ENCODE peak calls at places on chromosome 21, in ten cellular contexts. One of them, this sample, is unnamed.

GRCh38 chr21:26091480-26092018 is 79.0 kb downstream of the APP start:
- DNase-seq in NCI-H2029: no peak
- DNase-seq in MM.1S: no peak
- DNase-seq in amniotic stem cell: no peak
- DNase-seq in germinal center: no peak
- DNase-seq in AG08395: no peak
- DNase-seq in HS-27A: no peak
- DNase-seq in H4: no peak
- DNase-seq in mesothelial cell of epicardium: no peak
- DNase-seq in NCI-H774: no peak
- DNase-seq in this sample: no peak

GRCh38 chr21:25708467-25709065 is 26.1 kb downstream of the ATP5PF start:
- DNase-seq in H4: no peak
- DNase-seq in germinal center: peak
- DNase-seq in NCI-H2029: no peak
- DNase-seq in NCI-H774: peak
- DNase-seq in HS-27A: peak
- DNase-seq in MM.1S: peak
- DNase-seq in amniotic stem cell: peak
- DNase-seq in mesothelial cell of epicardium: no peak
- DNase-seq in AG08395: peak
- DNase-seq in this sample: peak

GRCh38 chr21:42468511-42469131 is 27.4 kb downstream of the RSPH1 start:
- DNase-seq in NCI-H2029: no peak
- DNase-seq in germinal center: no peak
- DNase-seq in MM.1S: no peak
- DNase-seq in HS-27A: no peak
- DNase-seq in mesothelial cell of epicardium: no peak
- DNase-seq in AG08395: no peak
- DNase-seq in NCI-H774: no peak
- DNase-seq in amniotic stem cell: no peak
- DNase-seq in H4: peak
- DNase-seq in this sample: peak

GRCh38 chr21:41948901-41949300 is 4.9 kb downstream of the C2CD2 start:
- DNase-seq in H4: no peak
- DNase-seq in MM.1S: no peak
- DNase-seq in AG08395: no peak
- DNase-seq in HS-27A: no peak
- DNase-seq in amniotic stem cell: no peak
- DNase-seq in NCI-H2029: no peak
- DNase-seq in mesothelial cell of epicardium: no peak
- DNase-seq in NCI-H774: no peak
- DNase-seq in germinal center: no peak
- DNase-seq in this sample: no peak

GRCh38 chr21:33975548-33976081 is 60.0 kb upstream of the ATP5PO start:
- DNase-seq in AG08395: peak
- DNase-seq in HS-27A: peak
- DNase-seq in amniotic stem cell: no peak
- DNase-seq in NCI-H774: no peak
- DNase-seq in MM.1S: no peak
- DNase-seq in NCI-H2029: no peak
- DNase-seq in H4: peak
- DNase-seq in mesothelial cell of epicardium: no peak
- DNase-seq in germinal center: peak
- DNase-seq in this sample: peak

GRCh38 chr21:29641001-29641634 is 298.7 kb downstream of the GRIK1 start:
- DNase-seq in H4: no peak
- DNase-seq in NCI-H2029: no peak
- DNase-seq in AG08395: no peak
- DNase-seq in NCI-H774: no peak
- DNase-seq in mesothelial cell of epicardium: no peak
- DNase-seq in HS-27A: no peak
- DNase-seq in MM.1S: no peak
- DNase-seq in germinal center: no peak
- DNase-seq in amniotic stem cell: no peak
- DNase-seq in this sample: peak

GRCh38 chr21:38350681-38351080 is 93.9 kb downstream of the KCNJ15 start:
- DNase-seq in mesothelial cell of epicardium: no peak
- DNase-seq in amniotic stem cell: no peak
- DNase-seq in AG08395: no peak
- DNase-seq in MM.1S: no peak
- DNase-seq in HS-27A: no peak
- DNase-seq in NCI-H774: no peak
- DNase-seq in H4: no peak
- DNase-seq in NCI-H2029: no peak
- DNase-seq in germinal center: no peak
- DNase-seq in this sample: peak

GRCh38 chr21:46285761-46286667 is at the start of gene YBEY:
- DNase-seq in H4: peak
- DNase-seq in AG08395: peak
- DNase-seq in germinal center: peak
- DNase-seq in NCI-H774: peak
- DNase-seq in NCI-H2029: peak
- DNase-seq in MM.1S: peak
- DNase-seq in mesothelial cell of epicardium: peak
- DNase-seq in HS-27A: peak
- DNase-seq in amniotic stem cell: peak
- DNase-seq in this sample: peak

GRCh38 chr21:27561116-27561515 is 594.2 kb upstream of the ADAMTS5 start:
- DNase-seq in amniotic stem cell: no peak
- DNase-seq in HS-27A: no peak
- DNase-seq in MM.1S: no peak
- DNase-seq in H4: peak
- DNase-seq in NCI-H2029: no peak
- DNase-seq in mesothelial cell of epicardium: no peak
- DNase-seq in AG08395: no peak
- DNase-seq in NCI-H774: no peak
- DNase-seq in germinal center: no peak
- DNase-seq in this sample: no peak

GRCh38 chr21:16071082-16071481 is 341.3 kb downstream of the USP25 start:
- DNase-seq in germinal center: no peak
- DNase-seq in H4: peak
- DNase-seq in AG08395: peak
- DNase-seq in amniotic stem cell: no peak
- DNase-seq in NCI-H774: no peak
- DNase-seq in NCI-H2029: peak
- DNase-seq in mesothelial cell of epicardium: no peak
- DNase-seq in HS-27A: no peak
- DNase-seq in MM.1S: no peak
- DNase-seq in this sample: no peak

GRCh38 chr21:42988234-42988965 is 14.0 kb downstream of the PKNOX1 start:
- DNase-seq in mesothelial cell of epicardium: no peak
- DNase-seq in MM.1S: no peak
- DNase-seq in NCI-H2029: no peak
- DNase-seq in NCI-H774: no peak
- DNase-seq in AG08395: peak
- DNase-seq in germinal center: no peak
- DNase-seq in H4: no peak
- DNase-seq in amniotic stem cell: no peak
- DNase-seq in HS-27A: no peak
- DNase-seq in this sample: no peak

GRCh38 chr21:29376556-29376955 is 77.8 kb downstream of the BACH1 start:
- DNase-seq in H4: peak
- DNase-seq in amniotic stem cell: no peak
- DNase-seq in germinal center: peak
- DNase-seq in AG08395: peak
- DNase-seq in NCI-H774: no peak
- DNase-seq in HS-27A: no peak
- DNase-seq in mesothelial cell of epicardium: no peak
- DNase-seq in MM.1S: peak
- DNase-seq in NCI-H2029: no peak
- DNase-seq in this sample: peak

GRCh38 chr21:16573581-16573980 is 843.8 kb downstream of the USP25 start:
- DNase-seq in mesothelial cell of epicardium: no peak
- DNase-seq in H4: no peak
- DNase-seq in germinal center: no peak
- DNase-seq in HS-27A: peak
- DNase-seq in MM.1S: no peak
- DNase-seq in AG08395: peak
- DNase-seq in NCI-H774: no peak
- DNase-seq in amniotic stem cell: no peak
- DNase-seq in NCI-H2029: no peak
- DNase-seq in this sample: no peak

GRCh38 chr21:38955495-38955894 is 149.8 kb downstream of the ETS2 start:
- DNase-seq in NCI-H774: no peak
- DNase-seq in mesothelial cell of epicardium: no peak
- DNase-seq in AG08395: peak
- DNase-seq in HS-27A: no peak
- DNase-seq in amniotic stem cell: no peak
- DNase-seq in germinal center: no peak
- DNase-seq in H4: peak
- DNase-seq in MM.1S: no peak
- DNase-seq in NCI-H2029: peak
- DNase-seq in this sample: no peak

GRCh38 chr21:25370311-25370744 is 237.0 kb downstream of the MRPL39 start:
- DNase-seq in germinal center: no peak
- DNase-seq in H4: peak
- DNase-seq in HS-27A: peak
- DNase-seq in MM.1S: no peak
- DNase-seq in AG08395: peak
- DNase-seq in amniotic stem cell: peak
- DNase-seq in NCI-H774: no peak
- DNase-seq in mesothelial cell of epicardium: no peak
- DNase-seq in NCI-H2029: no peak
- DNase-seq in this sample: no peak

GRCh38 chr21:27564684-27565280 is 597.9 kb upstream of the ADAMTS5 start:
- DNase-seq in H4: peak
- DNase-seq in mesothelial cell of epicardium: no peak
- DNase-seq in germinal center: no peak
- DNase-seq in NCI-H2029: no peak
- DNase-seq in amniotic stem cell: no peak
- DNase-seq in MM.1S: peak
- DNase-seq in AG08395: peak
- DNase-seq in HS-27A: peak
- DNase-seq in NCI-H774: peak
- DNase-seq in this sample: peak

GRCh38 chr21:44509539-44509938 is 30.5 kb downstream of the KRTAP10-1 start:
- DNase-seq in AG08395: peak
- DNase-seq in germinal center: no peak
- DNase-seq in mesothelial cell of epicardium: no peak
- DNase-seq in MM.1S: peak
- DNase-seq in HS-27A: no peak
- DNase-seq in H4: peak
- DNase-seq in NCI-H2029: peak
- DNase-seq in amniotic stem cell: no peak
- DNase-seq in NCI-H774: no peak
- DNase-seq in this sample: peak

GRCh38 chr21:23801292-23801691 is 1806.0 kb downstream of the MRPL39 start:
- DNase-seq in mesothelial cell of epicardium: no peak
- DNase-seq in H4: no peak
- DNase-seq in HS-27A: no peak
- DNase-seq in germinal center: no peak
- DNase-seq in NCI-H774: no peak
- DNase-seq in AG08395: no peak
- DNase-seq in NCI-H2029: no peak
- DNase-seq in amniotic stem cell: no peak
- DNase-seq in MM.1S: no peak
- DNase-seq in this sample: no peak

GRCh38 chr21:25324666-25325065 is 282.6 kb downstream of the MRPL39 start:
- DNase-seq in AG08395: no peak
- DNase-seq in MM.1S: no peak
- DNase-seq in NCI-H774: no peak
- DNase-seq in HS-27A: no peak
- DNase-seq in mesothelial cell of epicardium: no peak
- DNase-seq in germinal center: no peak
- DNase-seq in H4: peak
- DNase-seq in NCI-H2029: no peak
- DNase-seq in amniotic stem cell: no peak
- DNase-seq in this sample: no peak

GRCh38 chr21:38054334-38054733 is 138.1 kb upstream of the KCNJ6 start:
- DNase-seq in mesothelial cell of epicardium: no peak
- DNase-seq in amniotic stem cell: no peak
- DNase-seq in NCI-H774: peak
- DNase-seq in AG08395: no peak
- DNase-seq in H4: no peak
- DNase-seq in germinal center: no peak
- DNase-seq in HS-27A: no peak
- DNase-seq in NCI-H2029: no peak
- DNase-seq in MM.1S: no peak
- DNase-seq in this sample: no peak

This sample was measured in OCI-M1.